ENCODE peak calls at places on chromosome 15, in seven cellular contexts. C is neuronal stem cell; M is CD8-positive, alpha-beta memory T cell; D is CD8-positive, alpha-beta T cell; S is RWPE2; X is osteoblast; J is OCI-LY7. U is an unnamed sample. For H3K4me1, the result is how much of the 10 kb centered on the place peaks cover.

GRCh38 chr15:46091860-46092450 is 457.1 kb downstream of the SQOR start:
- DNase-seq in S (no peak), X (peak), M (no peak), D (no peak), C (peak), J (peak), U (peak)

GRCh38 chr15:89912674-89913396 is at the start of gene ARPIN:
- DNase-seq in J (no peak), D (peak), S (peak), C (peak), M (peak), X (peak), U (no peak)

GRCh38 chr15:34049096-34049495 is 10.1 kb upstream of the AVEN start:
- DNase-seq in S (no peak), D (no peak), C (no peak), M (no peak), X (peak), J (no peak), U (no peak)

GRCh38 chr15:57026016-57026602 is 107.7 kb downstream of the TCF12 start:
- DNase-seq in M (no peak), S (no peak), C (no peak), D (no peak), J (no peak), X (no peak), U (no peak)

GRCh38 chr15:66705277-66705927 is 3.4 kb downstream of the SMAD6 start:
- DNase-seq in S (no peak), C (no peak), D (no peak), J (no peak), M (no peak), X (peak), U (no peak)

GRCh38 chr15:86591994-86592746 is 512.5 kb downstream of the AGBL1 start:
- DNase-seq in J (no peak), M (no peak), C (no peak), X (no peak), S (no peak), D (no peak), U (no peak)

GRCh38 chr15:51731549-51732267 is 5.7 kb downstream of the LYSMD2 start:
- DNase-seq in D (peak), M (peak), X (no peak), S (no peak), C (no peak), J (peak), U (no peak)

GRCh38 chr15:22919171-22919570 is 61.0 kb downstream of the CYFIP1 start:
- DNase-seq in D (no peak), M (no peak), S (no peak), J (no peak), X (no peak), C (no peak), U (no peak)

GRCh38 chr15:87753539-87753938 is 503.0 kb downstream of the NTRK3 start:
- DNase-seq in S (no peak), X (no peak), M (no peak), J (no peak), C (no peak), D (no peak), U (no peak)

GRCh38 chr15:67923647-67923971 is 83.8 kb upstream of the RNU6-1 start:
- DNase-seq in C (no peak), X (peak), D (no peak), M (no peak), S (no peak), J (no peak), U (no peak)

GRCh38 chr15:98804057-98804380 is 155.7 kb downstream of the IGF1R start:
- DNase-seq in S (no peak), M (no peak), C (no peak), J (no peak), D (no peak), X (no peak), U (no peak)

DNA sequence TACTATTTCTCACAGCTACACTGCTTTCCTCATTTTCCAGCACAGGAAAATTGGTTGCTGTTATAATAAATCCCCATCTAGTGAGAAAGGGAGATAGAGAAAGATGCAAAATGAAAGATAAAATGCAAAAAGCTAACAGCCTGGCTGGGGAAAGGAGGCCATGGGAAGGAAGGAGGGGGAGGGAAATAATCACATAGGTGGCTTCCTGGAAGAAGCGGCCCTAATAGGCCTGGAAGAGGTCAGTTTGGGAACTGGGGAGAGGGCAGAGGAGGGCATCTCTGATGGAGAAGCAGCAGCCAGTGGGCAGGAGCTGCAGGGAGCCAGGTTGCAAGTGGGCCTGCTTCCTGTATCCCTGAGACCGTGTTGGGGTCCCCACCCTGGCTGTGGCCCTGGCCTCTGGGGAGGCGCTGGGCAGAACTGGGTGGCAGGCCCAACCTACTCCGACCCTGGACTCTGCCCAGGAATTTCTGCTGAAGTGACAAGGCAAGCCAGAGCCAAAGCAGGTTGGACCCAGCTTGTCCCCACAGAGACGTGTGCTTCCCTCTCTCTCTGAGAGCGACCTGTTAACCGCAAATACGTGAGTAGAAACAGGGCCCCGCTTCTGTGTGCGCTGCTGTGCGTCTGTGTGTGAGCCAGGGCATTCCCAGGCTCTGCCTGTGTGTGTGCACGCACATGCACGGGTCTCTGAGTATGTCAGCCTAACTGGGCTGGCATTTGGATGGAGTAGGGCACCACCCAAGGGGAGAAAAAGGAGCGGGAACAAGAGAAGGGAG is 1.9 kb downstream of the SLC28A1 start:
- DNase-seq in D (no peak), X (no peak), C (no peak), J (no peak), M (no peak), S (no peak), U (no peak)
- H3K4me3 ChIP-seq in D (no peak), X (no peak), C (no peak), J (no peak), M (no peak), S (no peak), U (no peak)

GRCh38 chr15:77540346-77541060 is 92.2 kb downstream of the LINGO1 start:
- DNase-seq in J (no peak), M (no peak), X (no peak), D (no peak), S (peak), C (no peak), U (no peak)
- H3K4me1 ChIP-seq in J (half or more), M (under half), X (under half), D (under half), S (under half), C (under half), U (under half)

GRCh38 chr15:92502930-92503329 is 109.2 kb downstream of the ST8SIA2 start:
- DNase-seq in C (no peak), S (no peak), D (no peak), J (no peak), M (no peak), X (no peak), U (no peak)

GRCh38 chr15:92503889-92504288 is 110.2 kb downstream of the ST8SIA2 start:
- DNase-seq in J (no peak), X (no peak), S (no peak), D (no peak), C (no peak), M (no peak), U (no peak)

GRCh38 chr15:92503458-92503857 is 109.8 kb downstream of the ST8SIA2 start:
- DNase-seq in C (no peak), J (no peak), X (no peak), S (no peak), M (no peak), D (no peak), U (no peak)

GRCh38 chr15:92495468-92495867 is 101.8 kb downstream of the ST8SIA2 start:
- DNase-seq in M (no peak), C (no peak), J (no peak), S (no peak), D (no peak), X (no peak), U (no peak)

DNA sequence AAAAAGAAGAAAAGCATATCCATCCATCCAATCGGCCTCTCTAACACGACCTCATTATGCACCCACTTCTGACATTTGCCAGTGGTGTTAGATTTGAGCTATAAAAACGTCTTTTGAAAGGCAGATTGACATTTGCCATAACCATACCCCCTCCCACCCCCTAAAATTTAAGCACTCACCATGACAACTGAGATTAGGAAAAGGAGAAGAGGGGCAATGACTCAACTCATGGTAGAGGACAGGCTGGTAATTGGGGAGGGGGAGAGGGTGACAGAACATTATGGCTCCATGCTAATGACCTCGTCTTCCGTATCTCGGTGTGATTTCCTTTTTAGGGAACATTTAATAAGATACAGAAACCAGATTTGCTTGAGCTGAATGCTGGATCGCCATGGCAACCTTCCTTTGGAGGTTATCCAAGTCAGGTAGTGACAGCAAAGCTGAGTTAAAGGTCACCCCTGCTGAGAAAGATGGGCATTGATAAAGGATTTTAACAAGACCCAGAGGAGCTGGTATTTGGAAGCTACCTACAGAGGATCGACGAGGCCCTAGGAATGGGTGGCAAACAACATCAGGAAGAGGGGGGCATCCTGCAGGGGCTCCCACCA is 106.4 kb downstream of the ST8SIA2 start:
- DNase-seq in J (no peak), D (no peak), X (no peak), S (no peak), C (no peak), M (no peak), U (no peak)
- H3K4me3 ChIP-seq in J (no peak), D (no peak), X (no peak), S (no peak), C (no peak), M (no peak), U (no peak)

GRCh38 chr15:62469874-62470688 is 305.0 kb upstream of the C2CD4B start:
- DNase-seq in D (no peak), C (no peak), M (no peak), J (no peak), X (peak), S (peak), U (no peak)

GRCh38 chr15:62472616-62473299 is 307.7 kb upstream of the C2CD4B start:
- DNase-seq in X (no peak), M (no peak), S (no peak), C (no peak), J (no peak), D (no peak), U (no peak)

GRCh38 chr15:62474021-62474770 is 309.1 kb upstream of the C2CD4B start:
- DNase-seq in J (no peak), M (no peak), X (no peak), D (no peak), S (no peak), C (no peak), U (no peak)

GRCh38 chr15:62465173-62465572 is 300.1 kb upstream of the C2CD4B start:
- DNase-seq in D (no peak), C (no peak), M (no peak), J (no peak), X (no peak), S (no peak), U (no peak)

GRCh38 chr15:62469478-62469873 is 304.4 kb upstream of the C2CD4B start:
- DNase-seq in J (no peak), D (no peak), C (no peak), X (peak), M (no peak), S (no peak), U (no peak)
- H3K4me1 ChIP-seq in J (under half), D (under half), C (under half), X (half or more), M (under half), S (under half), U (under half)

U was measured in iPS DF 6.9.